ENCODE peak calls at places on chromosomes 6 and 20, in six cellular contexts. F is right cardiac atrium, E is heart left ventricle, T is fibroblast of lung, C is right lobe of liver, W is Peyer's patch. U is an unnamed sample.

GRCh38 chr6:133340557-133340956 is 99.4 kb downstream of the EYA4 start:
- DNase-seq in T (peak), E (no peak), C (no peak), W (no peak), F (no peak), U (no peak)

GRCh38 chr6:132392792-132393191 is 8.5 kb downstream of the MOXD1 start:
- DNase-seq in F (no peak), C (no peak), T (no peak), E (no peak), W (no peak), U (no peak)

GRCh38 chr20:14790771-14791517 is 453.5 kb upstream of the FLRT3 start:
- DNase-seq in T (peak), C (no peak), F (no peak), W (no peak), E (no peak), U (no peak)

GRCh38 chr6:30450908-30451818 is 38.1 kb upstream of the HLA-E start:
- DNase-seq in T (peak), F (peak), C (no peak), W (peak), E (peak), U (peak)

GRCh38 chr20:4092136-4092479 is 76.8 kb upstream of the RNF24 start:
- DNase-seq in F (no peak), T (no peak), C (no peak), W (peak), E (no peak), U (no peak)

GRCh38 chr6:105207524-105208269 is 27.9 kb upstream of the POPDC3 start:
- DNase-seq in F (no peak), C (no peak), E (no peak), W (no peak), T (no peak), U (no peak)

GRCh38 chr20:25145131-25145530 is 50.4 kb upstream of the ENTPD6 start:
- DNase-seq in T (peak), F (no peak), W (no peak), E (peak), C (no peak), U (no peak)

GRCh38 chr20:19978511-19979210 is 38.5 kb upstream of the NAA20 start:
- DNase-seq in F (no peak), T (no peak), W (no peak), E (no peak), C (no peak), U (peak)

GRCh38 chr6:142756215-142756630 is 188.8 kb downstream of the HIVEP2 start:
- DNase-seq in T (peak), F (no peak), C (no peak), W (no peak), E (no peak), U (no peak)

GRCh38 chr6:155444120-155444917 is 11.3 kb downstream of the NOX3 start:
- DNase-seq in F (no peak), W (no peak), T (peak), C (no peak), E (no peak), U (no peak)

GRCh38 chr20:35021063-35021462 is 65.4 kb downstream of the MYH7B start:
- DNase-seq in T (no peak), W (peak), F (no peak), E (no peak), C (no peak), U (no peak)
- H3K27ac ChIP-seq in T (no peak), W (peak), F (peak), E (peak), C (no peak), U (peak)

DNA sequence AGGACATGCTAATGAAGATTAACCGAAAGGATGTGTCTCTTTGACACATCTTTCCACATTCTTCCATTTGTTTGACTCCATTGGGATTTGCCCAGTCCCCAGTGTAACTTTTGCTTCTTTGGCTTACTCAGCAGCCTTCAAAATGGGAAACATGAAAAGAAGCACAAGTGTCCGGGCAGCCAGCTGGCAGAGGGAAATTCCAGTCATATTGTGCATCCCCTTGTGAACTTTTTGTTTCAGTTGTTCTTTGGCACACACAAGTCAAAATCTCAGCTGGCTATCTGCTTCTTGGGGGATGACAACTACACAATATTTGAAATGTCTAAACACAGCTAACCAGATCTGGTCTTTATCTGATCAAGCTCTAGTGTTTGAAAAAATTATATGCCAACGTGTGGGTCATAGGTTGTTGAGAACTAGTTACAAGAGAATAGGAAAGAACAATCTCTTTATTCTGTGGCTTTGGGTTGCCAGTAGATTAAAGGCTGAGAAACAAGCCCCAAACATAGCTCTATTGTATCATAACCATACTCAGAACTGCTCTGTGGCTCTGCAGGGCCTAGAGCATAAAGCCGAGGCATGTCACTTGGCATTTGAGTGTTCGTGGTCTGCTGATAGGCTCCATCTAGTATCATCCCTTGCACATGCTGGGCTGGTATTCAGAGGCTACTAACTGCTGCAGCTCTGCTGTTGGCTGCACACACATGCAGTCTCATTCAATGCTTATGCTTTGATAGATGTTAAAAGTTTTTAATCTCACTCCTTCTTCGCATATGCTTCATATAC is 157.7 kb downstream of the OGFRL1 start:
- DNase-seq in F (no peak), C (no peak), W (no peak), T (no peak), E (no peak), U (no peak)
- H3K27ac ChIP-seq in F (no peak), C (no peak), W (no peak), T (no peak), E (no peak), U (no peak)

GRCh38 chr6:112786801-112787200 is 439.7 kb downstream of the RFPL4B start:
- DNase-seq in E (no peak), C (no peak), T (no peak), F (no peak), W (no peak), U (no peak)
- H3K27ac ChIP-seq in E (no peak), C (no peak), T (no peak), F (no peak), W (no peak), U (no peak)

GRCh38 chr6:168264593-168265335 is 54.8 kb downstream of the DACT2 start:
- DNase-seq in C (peak), E (no peak), T (no peak), F (no peak), W (peak), U (no peak)
- H3K27ac ChIP-seq in C (peak), E (no peak), T (no peak), F (no peak), W (no peak), U (no peak)

DNA sequence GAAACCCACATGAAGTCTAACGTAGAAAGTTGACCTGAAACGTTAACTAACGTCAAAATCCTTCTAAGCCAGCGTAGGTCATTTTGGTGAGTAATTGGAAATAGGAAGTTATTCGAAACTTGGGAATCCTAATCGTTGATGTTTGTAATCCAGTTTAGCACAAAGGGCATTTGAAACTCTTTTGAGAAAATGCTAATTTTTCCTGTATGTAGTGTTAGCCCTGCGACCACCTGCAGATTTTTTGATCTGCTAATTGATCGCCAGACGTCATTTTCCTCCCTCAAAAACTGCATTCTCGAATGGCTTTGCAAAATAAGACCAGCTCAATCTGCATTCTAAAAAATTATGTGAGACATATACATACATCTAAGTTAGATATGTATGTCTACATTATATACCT is 2.7 kb downstream of the SALL4 start:
- DNase-seq in E (no peak), C (no peak), W (no peak), T (no peak), F (no peak), U (no peak)
- H3K27ac ChIP-seq in E (no peak), C (no peak), W (no peak), T (no peak), F (no peak), U (no peak)

DNA sequence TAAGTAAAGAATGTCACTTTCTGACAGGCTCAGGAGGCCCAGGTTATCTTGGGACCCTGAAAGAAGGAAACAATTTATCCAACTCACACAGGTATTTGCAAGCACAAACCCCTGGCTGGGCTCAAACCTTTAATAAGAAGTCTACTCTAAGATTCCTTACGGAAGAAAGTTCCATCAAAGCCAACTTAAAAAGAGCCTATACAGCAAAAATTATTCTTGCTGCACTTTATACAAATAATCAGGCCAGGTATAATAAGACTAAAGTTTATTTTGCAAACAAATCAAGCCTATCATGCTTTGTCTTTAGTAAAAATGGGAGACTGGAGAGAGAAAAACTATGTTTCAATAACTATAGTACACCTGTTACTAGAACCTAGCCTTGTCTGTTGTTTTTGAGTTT is 102.1 kb downstream of the DTNBP1 start:
- DNase-seq in F (no peak), C (no peak), E (no peak), W (no peak), T (no peak), U (no peak)
- H3K27ac ChIP-seq in F (no peak), C (no peak), E (no peak), W (no peak), T (no peak), U (no peak)

U was measured in heart right ventricle.